ENCODE peak calls at places on chromosomes 6 and 20, in five cellular contexts. N, Z, B, W and R are unnamed samples. For H3K9me3, the result is how much of the 10 kb centered on the place peaks cover.

GRCh38 chr6:83592770-83593394 is 80.5 kb downstream of the PRSS35 start:
- DNase-seq in N (peak), Z (no peak), B (peak), W (no peak), R (no peak)

GRCh38 chr6:167789358-167789757 is 37.4 kb upstream of the AFDN start:
- DNase-seq in N (no peak), Z (no peak), B (no peak), W (no peak), R (no peak)

GRCh38 chr6:128370072-128370471 is 150.3 kb downstream of the PTPRK start:
- DNase-seq in N (no peak), Z (no peak), B (no peak), W (no peak), R (no peak)

GRCh38 chr20:46400828-46401477 is 5.5 kb downstream of the ELMO2 start:
- DNase-seq in N (no peak), Z (no peak), B (no peak), W (no peak), R (no peak)

GRCh38 chr6:140669321-140669720 is 1294.9 kb upstream of the CITED2 start:
- DNase-seq in N (no peak), Z (no peak), B (no peak), W (no peak), R (no peak)

GRCh38 chr6:2450546-2450945 is 205.1 kb upstream of the GMDS start:
- DNase-seq in N (peak), Z (no peak), B (no peak), W (peak), R (no peak)

GRCh38 chr6:42498473-42499128 is 46.9 kb upstream of the TRERF1 start:
- DNase-seq in N (no peak), Z (peak), B (no peak), W (peak), R (no peak)

GRCh38 chr20:35953411-35954199 is 697 bp downstream of the SCAND1 start:
- DNase-seq in N (peak), Z (peak), B (no peak), W (peak), R (no peak)

GRCh38 chr6:120805267-120805666 is 529.0 kb downstream of the TBC1D32 start:
- DNase-seq in N (no peak), Z (no peak), B (no peak), W (no peak), R (no peak)

GRCh38 chr20:58839474-58839874 is 11.2 kb downstream of the GNAS-AS1 start:
- DNase-seq in N (peak), Z (no peak), B (no peak), W (no peak), R (no peak)

GRCh38 chr20:25310268-25310920 is 62.5 kb downstream of the PYGB start:
- DNase-seq in N (peak), Z (peak), B (peak), W (peak), R (no peak)
- TF ChIP-seq POLR2AphosphoS5 in N (peak), Z (peak), B (peak), W (peak), R (no peak)

DNA sequence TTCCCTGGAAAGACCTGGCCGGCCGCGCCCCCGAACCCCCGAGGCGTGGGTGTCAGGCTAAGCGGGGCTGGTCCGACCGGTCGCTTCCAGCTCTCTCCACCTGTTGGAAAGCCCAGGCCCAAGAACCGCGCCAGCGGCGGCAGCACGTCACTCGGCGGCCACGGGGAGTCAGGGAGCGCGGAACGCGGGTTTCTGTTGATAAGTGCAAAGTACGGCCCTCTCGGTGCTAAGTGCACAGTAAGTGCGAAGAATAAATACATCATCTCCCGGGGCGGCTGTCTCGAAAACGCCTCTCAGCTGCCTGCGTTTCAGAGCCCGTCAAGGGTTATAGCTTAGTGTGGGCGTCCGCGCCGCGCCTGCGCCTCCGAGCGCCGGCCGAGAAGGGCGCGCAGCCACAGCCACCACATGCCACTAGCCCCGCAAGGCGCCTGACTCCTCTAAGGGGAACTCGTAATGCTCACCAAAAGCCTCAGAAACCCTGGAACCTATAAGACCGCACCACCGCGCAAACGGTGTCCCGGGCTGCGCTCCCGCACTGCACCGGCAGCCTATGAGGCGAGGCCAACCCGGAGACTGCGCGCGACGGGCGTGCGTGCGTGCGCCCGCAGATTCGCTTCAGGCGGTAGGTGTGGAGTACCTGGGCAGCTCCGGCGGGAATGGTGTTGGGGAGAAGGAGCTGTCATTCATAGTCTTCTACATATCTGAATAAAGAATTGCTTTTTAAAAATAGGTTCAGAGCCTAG is 9.2 kb upstream of the TBX18 start:
- DNase-seq in N (peak), Z (no peak), B (no peak), W (no peak), R (no peak)
- H3K4me3 ChIP-seq in N (peak), Z (peak), B (peak), W (peak), R (peak)

GRCh38 chr6:9646346-9647042 is 768.4 kb downstream of the TFAP2A start:
- DNase-seq in N (no peak), Z (peak), B (no peak), W (no peak), R (peak)

GRCh38 chr6:9647599-9647998 is 767.3 kb downstream of the TFAP2A start:
- DNase-seq in N (no peak), Z (no peak), B (no peak), W (no peak), R (no peak)

DNA sequence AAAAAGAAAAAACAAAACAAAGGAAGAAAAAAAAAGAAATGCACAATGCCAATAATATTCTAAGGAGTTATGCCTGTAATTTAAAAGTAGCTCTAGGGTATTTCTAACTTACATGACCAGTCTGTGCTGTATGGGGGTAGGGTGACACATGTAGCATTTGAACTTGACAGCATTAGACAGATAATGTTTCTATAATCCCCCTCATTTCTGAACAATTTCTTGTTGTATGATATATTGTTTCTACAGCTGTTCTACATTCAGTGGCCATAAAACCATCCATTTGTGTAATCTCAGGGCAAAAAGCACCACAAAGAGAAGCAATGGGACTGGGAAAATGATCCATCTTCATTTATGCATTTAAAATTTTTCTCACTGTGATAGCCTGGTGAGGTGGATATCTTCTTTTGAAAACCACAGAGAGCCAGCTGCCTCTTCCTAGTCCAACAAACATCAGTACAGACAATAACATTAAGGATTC is 767.8 kb downstream of the TFAP2A start:
- DNase-seq in N (no peak), Z (no peak), B (no peak), W (no peak), R (no peak)
- H3K9me3 ChIP-seq in N (under half), Z (under half), B (under half), W (under half), R (under half)

GRCh38 chr20:18138639-18139583 is 1.2 kb downstream of the KAT14 start:
- DNase-seq in N (no peak), Z (no peak), B (no peak), W (no peak), R (no peak)

GRCh38 chr20:18133962-18134361 is 3.7 kb upstream of the KAT14 start:
- DNase-seq in N (no peak), Z (no peak), B (no peak), W (peak), R (no peak)

GRCh38 chr20:18139832-18140231 is 2.2 kb downstream of the KAT14 start:
- DNase-seq in N (no peak), Z (no peak), B (no peak), W (no peak), R (no peak)

GRCh38 chr20:18138266-18138582 is 561 bp downstream of the KAT14 start:
- DNase-seq in N (no peak), Z (no peak), B (no peak), W (no peak), R (no peak)

GRCh38 chr20:18137412-18138265 is at the start of the genes KAT14 and PET117:
- DNase-seq in N (peak), Z (peak), B (peak), W (peak), R (peak)
- TF ChIP-seq POLR2AphosphoS5 in N (peak), Z (peak), B (peak), W (peak), R (peak)

GRCh38 chr20:51228763-51229162 is 205.9 kb upstream of the KCNG1 start:
- DNase-seq in N (no peak), Z (no peak), B (no peak), W (no peak), R (no peak)
- H3K4me3 ChIP-seq in N (no peak), Z (no peak), B (no peak), W (no peak), R (no peak)